ENCODE peak calls at places on chromosomes 2 and 18, in six cellular contexts. J, X, B, D, K and Q are unnamed samples.
A peak's percentile ranks its signal among the peaks of the same experiment; 100 is the strongest.

GRCh38 chr2:25749676-25750075 is 76.3 kb upstream of the DTNB start:
- DNase-seq in J (no peak), B (no peak), D (no peak), X (no peak), K (no peak), Q (no peak)

GRCh38 chr2:150376627-150377335 is 110.7 kb downstream of the RND3 start:
- DNase-seq in B (no peak), J (peak; percentile 2), K (no peak), D (no peak), X (no peak), Q (no peak)

GRCh38 chr2:200405599-200406298 is 99.3 kb downstream of the SPATS2L start:
- DNase-seq in B (no peak), J (no peak), D (peak; percentile 79), K (no peak), X (peak; percentile 18), Q (no peak)

GRCh38 chr2:107285621-107286303 is 399.8 kb upstream of the ST6GAL2 start:
- DNase-seq in D (no peak), X (no peak), K (no peak), J (no peak), B (no peak), Q (no peak)

GRCh38 chr2:64770137-64770780 is 116.5 kb upstream of the SERTAD2 start:
- DNase-seq in B (no peak), X (no peak), J (no peak), K (no peak), D (no peak), Q (no peak)

GRCh38 chr2:10303174-10303633 is 500 bp downstream of the HPCAL1 start:
- DNase-seq in B (no peak), K (peak; percentile 32), X (no peak), J (no peak), D (no peak), Q (no peak)

GRCh38 chr2:157761520-157761919 is 114.6 kb downstream of the ACVR1 start:
- DNase-seq in K (no peak), J (no peak), X (no peak), D (no peak), B (no peak), Q (no peak)

GRCh38 chr18:53756607-53756972 is 467.9 kb downstream of the MBD2 start:
- DNase-seq in B (no peak), J (no peak), K (no peak), D (no peak), X (no peak), Q (no peak)

GRCh38 chr18:56377161-56377560 is 261.2 kb downstream of the TXNL1 start:
- DNase-seq in K (no peak), D (no peak), X (no peak), J (no peak), B (no peak), Q (no peak)

GRCh38 chr2:14944562-14945346 is 312.2 kb downstream of the LRATD1 start:
- DNase-seq in J (no peak), X (peak; percentile 46), B (no peak), K (no peak), D (no peak), Q (no peak)

GRCh38 chr2:180715044-180715443 is 265.4 kb upstream of the UBE2E3 start:
- DNase-seq in D (no peak), X (no peak), K (no peak), J (no peak), B (no peak), Q (no peak)

GRCh38 chr2:71941731-71942575 is 205.7 kb downstream of the CYP26B1 start:
- DNase-seq in J (no peak), X (no peak), K (no peak), B (no peak), D (no peak), Q (no peak)

GRCh38 chr2:16031848-16032159 is 91.5 kb downstream of the MYCN start:
- DNase-seq in B (no peak), K (no peak), D (no peak), J (no peak), X (no peak), Q (no peak)

GRCh38 chr18:42922363-42922762 is 193.1 kb downstream of the RIT2 start:
- DNase-seq in K (no peak), B (no peak), J (no peak), X (no peak), D (no peak), Q (no peak)

GRCh38 chr2:190972846-190973245 is 41.1 kb downstream of the STAT1 start:
- DNase-seq in K (no peak), J (no peak), B (no peak), X (no peak), D (no peak), Q (no peak)

GRCh38 chr2:233700028-233700635 is 7.4 kb downstream of the UGT1A6 start:
- DNase-seq in K (no peak), X (no peak), J (peak; percentile 64), D (peak; percentile 61), B (no peak), Q (no peak)